ENCODE peak calls at places on chromosomes 16 and 17, in six cellular contexts. I is GM23248, J is breast epithelium, R is esophagus squamous epithelium, O is right atrium auricular region, B is upper lobe of right lung. G is an unnamed sample. For H3K36me3 and H3K27me3, the result is how much of the 10 kb centered on the place peaks cover.

GRCh38 chr16:78125112-78125844 is 25.8 kb downstream of the WWOX start:
- DNase-seq in I (no peak), J (no peak), R (no peak), O (no peak), B (no peak), G (no peak)

GRCh38 chr17:76327689-76328088 is 19.6 kb upstream of the QRICH2 start:
- DNase-seq in I (no peak), J (no peak), R (no peak), O (no peak), B (no peak), G (no peak)

GRCh38 chr17:44914148-44914547 is 1.2 kb downstream of the GFAP start:
- DNase-seq in I (no peak), J (no peak), R (no peak), O (no peak), B (no peak), G (no peak)

GRCh38 chr17:77364381-77364911 is 223.7 kb downstream of the SEC14L1 start:
- DNase-seq in I (no peak), J (no peak), R (no peak), O (no peak), B (peak), G (no peak)

GRCh38 chr17:5610956-5611355 is 26.6 kb upstream of the NLRP1 start:
- DNase-seq in I (no peak), J (no peak), R (no peak), O (no peak), B (no peak), G (no peak)

GRCh38 chr17:60416368-60416925 is 5.8 kb upstream of the CHCT1 start:
- DNase-seq in I (no peak), J (no peak), R (no peak), O (no peak), B (no peak), G (no peak)

GRCh38 chr16:69443809-69444611 is 19.6 kb downstream of the CYB5B start:
- DNase-seq in I (peak), J (no peak), R (no peak), O (no peak), B (no peak), G (no peak)

GRCh38 chr17:6376901-6377300 is 58.0 kb downstream of the AIPL1 start:
- DNase-seq in I (no peak), J (no peak), R (no peak), O (no peak), B (no peak), G (no peak)

GRCh38 chr16:75256059-75256870 is 4.8 kb upstream of the BCAR1 start:
- DNase-seq in I (peak), J (no peak), R (no peak), O (no peak), B (peak), G (no peak)

GRCh38 chr16:66405057-66405783 is 21.9 kb upstream of the BEAN1 start:
- DNase-seq in I (no peak), J (no peak), R (no peak), O (no peak), B (no peak), G (no peak)

GRCh38 chr17:63740464-63741181 is 976 bp downstream of the STRADA start:
- DNase-seq in I (peak), J (no peak), R (no peak), O (no peak), B (no peak), G (no peak)

GRCh38 chr16:31453255-31454204 is 5.8 kb upstream of the ARMC5 start:
- DNase-seq in I (peak), J (no peak), R (no peak), O (peak), B (peak), G (peak)

GRCh38 chr16:72191551-72191950 is 19.6 kb upstream of the PMFBP1 start:
- DNase-seq in I (peak), J (no peak), R (no peak), O (no peak), B (no peak), G (no peak)

GRCh38 chr16:13835357-13835756 is 84.6 kb upstream of the ERCC4 start:
- DNase-seq in I (no peak), J (no peak), R (no peak), O (no peak), B (no peak), G (no peak)

GRCh38 chr17:40563371-40564052 is 1.8 kb downstream of the CCR7 start:
- DNase-seq in I (no peak), J (no peak), R (no peak), O (no peak), B (no peak), G (no peak)

GRCh38 chr16:11462861-11463260 is 117.6 kb downstream of the RMI2 start:
- DNase-seq in I (no peak), J (no peak), R (no peak), O (no peak), B (peak), G (no peak)

GRCh38 chr16:11459722-11460121 is 114.5 kb downstream of the RMI2 start:
- DNase-seq in I (no peak), J (no peak), R (no peak), O (no peak), B (no peak), G (no peak)

GRCh38 chr16:11462036-11462435 is 116.8 kb downstream of the RMI2 start:
- DNase-seq in I (no peak), J (no peak), R (no peak), O (no peak), B (no peak), G (no peak)

GRCh38 chr16:11461595-11461990 is 116.3 kb downstream of the RMI2 start:
- DNase-seq in I (no peak), J (no peak), R (no peak), O (no peak), B (peak), G (no peak)

GRCh38 chr16:11460820-11461594 is 115.7 kb downstream of the RMI2 start:
- DNase-seq in I (no peak), J (no peak), R (no peak), O (no peak), B (peak), G (no peak)
- H3K4me3 ChIP-seq in I (no peak), J (no peak), R (no peak), O (no peak), B (no peak), G (no peak)

DNA sequence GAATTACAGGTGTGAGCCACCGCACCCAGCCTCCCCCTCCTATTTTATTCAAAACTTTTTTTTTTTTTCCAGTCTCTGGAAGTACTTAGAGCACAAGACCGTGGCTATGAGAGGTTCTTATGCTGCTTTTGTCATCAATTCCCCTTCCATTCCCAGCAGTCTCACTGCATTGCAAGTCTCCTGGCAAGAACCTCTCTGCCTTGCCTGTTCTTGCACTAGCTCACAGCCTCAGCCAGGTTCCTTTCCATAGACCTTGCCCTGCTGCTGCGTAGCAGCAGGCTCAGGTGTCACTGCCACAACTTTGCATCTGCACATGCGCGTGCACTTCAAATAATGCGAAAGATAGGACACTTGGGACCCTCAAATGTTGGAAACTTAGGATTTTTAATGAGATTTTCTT is 15.6 kb downstream of the ATP6V0A1 start:
- DNase-seq in I (no peak), J (no peak), R (no peak), O (no peak), B (no peak), G (no peak)
- H3K36me3 ChIP-seq in I (under half), J (under half), R (under half), O (half or more), B (half or more), G (half or more)

GRCh38 chr17:43779145-43780125 is 658 bp upstream of the DUSP3 start:
- DNase-seq in I (no peak), J (peak), R (no peak), O (no peak), B (no peak), G (peak)
- H3K27me3 ChIP-seq in I (under half), J (under half), R (under half), O (under half), B (under half), G (under half)

GRCh38 chr16:3945751-3946603 is 65.5 kb upstream of the CREBBP start:
- DNase-seq in I (peak), J (peak), R (no peak), O (peak), B (peak), G (peak)
- H3K4me3 ChIP-seq in I (no peak), J (no peak), R (no peak), O (no peak), B (no peak), G (no peak)

G was measured in MG63.